ENCODE peak calls at places on chromosomes 1 and 21, in six cellular contexts. One of them, this sample, is unnamed.
A peak's percentile ranks its signal among the peaks of the same experiment; 100 is the strongest.

GRCh38 chr1:85502625-85503083 is 37.7 kb upstream of the DDAH1 start:
- DNase-seq in HCT116: peak; percentile 59
- DNase-seq in H1: peak; percentile 3
- DNase-seq in SK-N-SH: peak; percentile 48
- DNase-seq in K562: no peak
- DNase-seq in HepG2: peak; percentile 70
- DNase-seq in this sample: peak; percentile 87

GRCh38 chr21:27246741-27247140 is 279.9 kb upstream of the ADAMTS5 start:
- DNase-seq in HCT116: no peak
- DNase-seq in H1: no peak
- DNase-seq in SK-N-SH: no peak
- DNase-seq in K562: no peak
- DNase-seq in HepG2: no peak
- DNase-seq in this sample: no peak

GRCh38 chr1:172286629-172287076 is 133.8 kb upstream of the C1orf105 start:
- DNase-seq in HCT116: no peak
- DNase-seq in H1: no peak
- DNase-seq in SK-N-SH: no peak
- DNase-seq in K562: no peak
- DNase-seq in HepG2: no peak
- DNase-seq in this sample: no peak

GRCh38 chr21:34611528-34611927 is 3.4 kb downstream of the RCAN1 start:
- DNase-seq in HCT116: no peak
- DNase-seq in H1: no peak
- DNase-seq in SK-N-SH: no peak
- DNase-seq in K562: no peak
- DNase-seq in HepG2: no peak
- DNase-seq in this sample: no peak

GRCh38 chr1:195195423-195196057 is 1412.7 kb downstream of the KCNT2 start:
- DNase-seq in HCT116: no peak
- DNase-seq in H1: no peak
- DNase-seq in SK-N-SH: no peak
- DNase-seq in K562: no peak
- DNase-seq in HepG2: no peak
- DNase-seq in this sample: no peak

GRCh38 chr1:198534540-198535413 is 5.7 kb downstream of the ATP6V1G3 start:
- DNase-seq in HCT116: no peak
- DNase-seq in H1: no peak
- DNase-seq in SK-N-SH: no peak
- DNase-seq in K562: no peak
- DNase-seq in HepG2: peak; percentile 69
- DNase-seq in this sample: no peak

GRCh38 chr1:214698589-214698988 is 95.6 kb downstream of the CENPF start:
- DNase-seq in HCT116: no peak
- DNase-seq in H1: no peak
- DNase-seq in SK-N-SH: no peak
- DNase-seq in K562: no peak
- DNase-seq in HepG2: no peak
- DNase-seq in this sample: no peak

GRCh38 chr1:13807213-13807612 is 107.2 kb downstream of the PRDM2 start:
- DNase-seq in HCT116: peak; percentile 12
- DNase-seq in H1: no peak
- DNase-seq in SK-N-SH: peak; percentile 46
- DNase-seq in K562: peak; percentile 64
- DNase-seq in HepG2: peak; percentile 27
- DNase-seq in this sample: no peak

GRCh38 chr1:227926896-227927885 is 20.5 kb downstream of the WNT9A start:
- DNase-seq in HCT116: no peak
- DNase-seq in H1: no peak
- DNase-seq in SK-N-SH: no peak
- DNase-seq in K562: no peak
- DNase-seq in HepG2: no peak
- DNase-seq in this sample: no peak

GRCh38 chr1:241782396-241782795 is 65.6 kb upstream of the EXO1 start:
- DNase-seq in HCT116: no peak
- DNase-seq in H1: no peak
- DNase-seq in SK-N-SH: no peak
- DNase-seq in K562: peak; percentile 24
- DNase-seq in HepG2: no peak
- DNase-seq in this sample: no peak

GRCh38 chr1:166695115-166695514 is 144.2 kb upstream of the POGK start:
- DNase-seq in HCT116: no peak
- DNase-seq in H1: no peak
- DNase-seq in SK-N-SH: no peak
- DNase-seq in K562: no peak
- DNase-seq in HepG2: no peak
- DNase-seq in this sample: no peak

GRCh38 chr1:85584264-85584781 is 3.8 kb downstream of the CCN1 start:
- DNase-seq in HCT116: no peak
- DNase-seq in H1: no peak
- DNase-seq in SK-N-SH: no peak
- DNase-seq in K562: no peak
- DNase-seq in HepG2: peak; percentile 63
- DNase-seq in this sample: peak; percentile 96

GRCh38 chr1:14824314-14824915 is 225.9 kb downstream of the KAZN start:
- DNase-seq in HCT116: no peak
- DNase-seq in H1: no peak
- DNase-seq in SK-N-SH: no peak
- DNase-seq in K562: no peak
- DNase-seq in HepG2: no peak
- DNase-seq in this sample: no peak

GRCh38 chr1:230531103-230531502 is 105.0 kb upstream of the PGBD5 start:
- DNase-seq in HCT116: no peak
- DNase-seq in H1: no peak
- DNase-seq in SK-N-SH: no peak
- DNase-seq in K562: no peak
- DNase-seq in HepG2: no peak
- DNase-seq in this sample: no peak

GRCh38 chr1:202348005-202348508 is 442 bp upstream of the PPP1R12B start:
- DNase-seq in HCT116: no peak
- DNase-seq in H1: no peak
- DNase-seq in SK-N-SH: no peak
- DNase-seq in K562: no peak
- DNase-seq in HepG2: no peak
- DNase-seq in this sample: no peak

GRCh38 chr1:186304982-186305949 is 69.8 kb downstream of the TPR start:
- DNase-seq in HCT116: peak; percentile 33
- DNase-seq in H1: no peak
- DNase-seq in SK-N-SH: peak; percentile 47
- DNase-seq in K562: peak; percentile 43
- DNase-seq in HepG2: peak; percentile 28
- DNase-seq in this sample: peak; percentile 79
- TF ChIP-seq MAX in HCT116: no peak
- TF ChIP-seq MAX in H1: no peak
- TF ChIP-seq MAX in SK-N-SH: no peak
- TF ChIP-seq MAX in K562: no peak
- TF ChIP-seq MAX in HepG2: no peak
- TF ChIP-seq MAX in this sample: no peak

DNA sequence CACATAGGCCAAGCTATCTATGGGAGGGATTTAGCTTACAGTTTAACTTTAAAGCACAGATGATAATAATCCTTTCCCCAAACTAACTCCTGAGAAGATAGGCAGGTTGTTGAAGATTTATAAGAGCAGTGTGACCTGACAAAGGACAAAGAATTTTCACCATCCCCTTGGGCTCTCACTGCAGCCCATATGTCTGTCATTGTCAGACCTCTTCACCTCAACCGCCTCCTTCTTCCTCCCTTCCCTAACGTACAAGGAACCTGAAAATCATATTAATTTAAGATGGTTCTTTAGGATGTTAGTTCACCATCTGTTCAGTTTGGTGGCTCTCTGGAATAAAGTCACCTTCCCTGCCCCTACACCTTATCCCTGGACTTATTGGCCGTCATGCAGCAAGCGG is 5.0 kb downstream of the RNU1-2 start:
- DNase-seq in HCT116: peak; percentile 28
- DNase-seq in H1: no peak
- DNase-seq in SK-N-SH: no peak
- DNase-seq in K562: no peak
- DNase-seq in HepG2: no peak
- DNase-seq in this sample: peak; percentile 53
- H3K9ac ChIP-seq in HCT116: no peak overlapping the region
- H3K9ac ChIP-seq in H1: no peak overlapping the region
- H3K9ac ChIP-seq in SK-N-SH: no peak overlapping the region
- H3K9ac ChIP-seq in K562: peak overlapping the region; percentile 3
- H3K9ac ChIP-seq in HepG2: no peak overlapping the region
- H3K9ac ChIP-seq in this sample: no peak overlapping the region

GRCh38 chr21:42731264-42732032 is 78.0 kb downstream of the PDE9A start:
- DNase-seq in HCT116: peak; percentile 54
- DNase-seq in H1: no peak
- DNase-seq in SK-N-SH: no peak
- DNase-seq in K562: no peak
- DNase-seq in HepG2: no peak
- DNase-seq in this sample: no peak
- TF ChIP-seq MAX in HCT116: peak; percentile 23
- TF ChIP-seq MAX in H1: no peak
- TF ChIP-seq MAX in SK-N-SH: no peak
- TF ChIP-seq MAX in K562: no peak
- TF ChIP-seq MAX in HepG2: no peak
- TF ChIP-seq MAX in this sample: no peak

GRCh38 chr21:42289926-42290325 is 25.3 kb downstream of the TFF3 start:
- DNase-seq in HCT116: no peak
- DNase-seq in H1: no peak
- DNase-seq in SK-N-SH: no peak
- DNase-seq in K562: no peak
- DNase-seq in HepG2: no peak
- DNase-seq in this sample: no peak
- H3K9ac ChIP-seq in HCT116: no peak overlapping the region
- H3K9ac ChIP-seq in H1: no peak overlapping the region
- H3K9ac ChIP-seq in SK-N-SH: no peak overlapping the region
- H3K9ac ChIP-seq in K562: no peak overlapping the region
- H3K9ac ChIP-seq in HepG2: no peak overlapping the region
- H3K9ac ChIP-seq in this sample: no peak overlapping the region

This sample was measured in endothelial cell of umbilical vein.